ENCODE peak calls at places on chromosomes 12 and 14, in eight cellular contexts. One of them, this sample, is unnamed.

GRCh38 chr14:72292689-72293024 is 360.4 kb downstream of the RGS6 start:
- DNase-seq in stimulated activated CD4-positive, alpha-beta T cell treated with anti-CD3 and anti-CD28 coated beads, Interleukin-4, amount 100 ng/mL, for 48 hours: no peak
- DNase-seq in activated gamma-delta T cell: no peak
- DNase-seq in pons: no peak
- DNase-seq in left lung: no peak
- DNase-seq in A172: no peak
- DNase-seq in GM10248: no peak
- DNase-seq in GM23248: no peak
- DNase-seq in this sample: no peak

GRCh38 chr12:41419151-41419893 is 231.2 kb downstream of the PDZRN4 start:
- DNase-seq in stimulated activated CD4-positive, alpha-beta T cell treated with anti-CD3 and anti-CD28 coated beads, Interleukin-4, amount 100 ng/mL, for 48 hours: no peak
- DNase-seq in activated gamma-delta T cell: no peak
- DNase-seq in pons: no peak
- DNase-seq in left lung: no peak
- DNase-seq in A172: no peak
- DNase-seq in GM10248: no peak
- DNase-seq in GM23248: no peak
- DNase-seq in this sample: no peak

GRCh38 chr14:80973918-80974317 is 18.5 kb downstream of the TSHR start:
- DNase-seq in stimulated activated CD4-positive, alpha-beta T cell treated with anti-CD3 and anti-CD28 coated beads, Interleukin-4, amount 100 ng/mL, for 48 hours: no peak
- DNase-seq in activated gamma-delta T cell: no peak
- DNase-seq in pons: no peak
- DNase-seq in left lung: no peak
- DNase-seq in A172: no peak
- DNase-seq in GM10248: no peak
- DNase-seq in GM23248: peak; percentile 35
- DNase-seq in this sample: no peak

GRCh38 chr14:71361335-71361734 is 454.1 kb downstream of the PCNX1 start:
- DNase-seq in stimulated activated CD4-positive, alpha-beta T cell treated with anti-CD3 and anti-CD28 coated beads, Interleukin-4, amount 100 ng/mL, for 48 hours: no peak
- DNase-seq in activated gamma-delta T cell: no peak
- DNase-seq in pons: no peak
- DNase-seq in left lung: no peak
- DNase-seq in A172: no peak
- DNase-seq in GM10248: no peak
- DNase-seq in GM23248: peak; percentile 56
- DNase-seq in this sample: no peak

GRCh38 chr12:112162261-112162790 is 37.0 kb downstream of the TRAFD1 start:
- DNase-seq in stimulated activated CD4-positive, alpha-beta T cell treated with anti-CD3 and anti-CD28 coated beads, Interleukin-4, amount 100 ng/mL, for 48 hours: no peak
- DNase-seq in activated gamma-delta T cell: no peak
- DNase-seq in pons: no peak
- DNase-seq in left lung: peak; percentile 12
- DNase-seq in A172: no peak
- DNase-seq in GM10248: no peak
- DNase-seq in GM23248: no peak
- DNase-seq in this sample: no peak

GRCh38 chr14:48536318-48536717 is 860.9 kb upstream of the MDGA2 start:
- DNase-seq in stimulated activated CD4-positive, alpha-beta T cell treated with anti-CD3 and anti-CD28 coated beads, Interleukin-4, amount 100 ng/mL, for 48 hours: no peak
- DNase-seq in activated gamma-delta T cell: no peak
- DNase-seq in pons: no peak
- DNase-seq in left lung: no peak
- DNase-seq in A172: peak; percentile 1
- DNase-seq in GM10248: no peak
- DNase-seq in GM23248: no peak
- DNase-seq in this sample: no peak

GRCh38 chr12:80634903-80635302 is 72.5 kb upstream of the MYF6 start:
- DNase-seq in stimulated activated CD4-positive, alpha-beta T cell treated with anti-CD3 and anti-CD28 coated beads, Interleukin-4, amount 100 ng/mL, for 48 hours: no peak
- DNase-seq in activated gamma-delta T cell: no peak
- DNase-seq in pons: no peak
- DNase-seq in left lung: no peak
- DNase-seq in A172: no peak
- DNase-seq in GM10248: no peak
- DNase-seq in GM23248: no peak
- DNase-seq in this sample: no peak

GRCh38 chr12:52517005-52517835 is 3.0 kb downstream of the KRT5 start:
- DNase-seq in stimulated activated CD4-positive, alpha-beta T cell treated with anti-CD3 and anti-CD28 coated beads, Interleukin-4, amount 100 ng/mL, for 48 hours: no peak
- DNase-seq in activated gamma-delta T cell: no peak
- DNase-seq in pons: no peak
- DNase-seq in left lung: no peak
- DNase-seq in A172: no peak
- DNase-seq in GM10248: no peak
- DNase-seq in GM23248: no peak
- DNase-seq in this sample: no peak

GRCh38 chr14:90381011-90381790 is 15.6 kb upstream of the CALM1 start:
- DNase-seq in stimulated activated CD4-positive, alpha-beta T cell treated with anti-CD3 and anti-CD28 coated beads, Interleukin-4, amount 100 ng/mL, for 48 hours: no peak
- DNase-seq in activated gamma-delta T cell: no peak
- DNase-seq in pons: peak; percentile 96
- DNase-seq in left lung: no peak
- DNase-seq in A172: no peak
- DNase-seq in GM10248: no peak
- DNase-seq in GM23248: peak; percentile 55
- DNase-seq in this sample: no peak

GRCh38 chr12:94535614-94535932 is 75.9 kb upstream of the CEP83 start:
- DNase-seq in stimulated activated CD4-positive, alpha-beta T cell treated with anti-CD3 and anti-CD28 coated beads, Interleukin-4, amount 100 ng/mL, for 48 hours: no peak
- DNase-seq in activated gamma-delta T cell: no peak
- DNase-seq in pons: no peak
- DNase-seq in left lung: no peak
- DNase-seq in A172: no peak
- DNase-seq in GM10248: no peak
- DNase-seq in GM23248: no peak
- DNase-seq in this sample: no peak

GRCh38 chr12:42023733-42024494 is 120.8 kb downstream of the GXYLT1 start:
- DNase-seq in stimulated activated CD4-positive, alpha-beta T cell treated with anti-CD3 and anti-CD28 coated beads, Interleukin-4, amount 100 ng/mL, for 48 hours: peak; percentile 58
- DNase-seq in activated gamma-delta T cell: peak; percentile 17
- DNase-seq in pons: peak; percentile 72
- DNase-seq in left lung: peak; percentile 78
- DNase-seq in A172: peak; percentile 45
- DNase-seq in GM10248: peak; percentile 64
- DNase-seq in GM23248: peak; percentile 83
- DNase-seq in this sample: peak; percentile 71

This sample was measured in KG1.